ENCODE peak calls at places on chromosome 11, in six cellular contexts. V, A, O, U, Q and R are unnamed samples.

GRCh38 chr11:2932850-2933251 is 3.6 kb upstream of the PHLDA2 start:
- DNase-seq in V (no peak), A (peak; percentile 32), O (peak; percentile 34), U (peak; percentile 46), Q (no peak), R (no peak)

GRCh38 chr11:19018901-19019300 is 41.6 kb downstream of the MRGPRX2 start:
- DNase-seq in V (no peak), A (no peak), O (no peak), U (no peak), Q (peak; percentile 31), R (no peak)

GRCh38 chr11:126637800-126638175 is 282.3 kb downstream of the ST3GAL4 start:
- DNase-seq in V (no peak), A (peak; percentile 87), O (peak; percentile 89), U (peak; percentile 94), Q (no peak), R (peak; percentile 89)

GRCh38 chr11:95119361-95120060 is 29.9 kb downstream of the ENDOD1 start:
- DNase-seq in V (no peak), A (no peak), O (no peak), U (no peak), Q (no peak), R (no peak)

GRCh38 chr11:118028626-118029025 is 42.4 kb downstream of the IL10RA start:
- DNase-seq in V (no peak), A (no peak), O (no peak), U (no peak), Q (no peak), R (no peak)

GRCh38 chr11:24400059-24400665 is 96.7 kb upstream of the LUZP2 start:
- DNase-seq in V (no peak), A (no peak), O (no peak), U (no peak), Q (no peak), R (no peak)

GRCh38 chr11:12215192-12215591 is 104.8 kb downstream of the MICAL2 start:
- DNase-seq in V (no peak), A (no peak), O (no peak), U (no peak), Q (no peak), R (no peak)

GRCh38 chr11:134332189-134332631 is 422 bp downstream of the GLB1L2 start:
- DNase-seq in V (no peak), A (no peak), O (no peak), U (no peak), Q (peak; percentile 57), R (no peak)

GRCh38 chr11:8313504-8314090 is 49.9 kb upstream of the LMO1 start:
- DNase-seq in V (no peak), A (no peak), O (no peak), U (no peak), Q (no peak), R (no peak)

GRCh38 chr11:80144932-80145612 is 704.2 kb upstream of the TENM4 start:
- DNase-seq in V (no peak), A (no peak), O (no peak), U (no peak), Q (no peak), R (no peak)

GRCh38 chr11:15699978-15700377 is 585.3 kb downstream of the INSC start:
- DNase-seq in V (no peak), A (no peak), O (no peak), U (no peak), Q (no peak), R (no peak)

GRCh38 chr11:126345759-126346585 is 9.5 kb upstream of the ST3GAL4 start:
- DNase-seq in V (no peak), A (peak; percentile 75), O (peak; percentile 97), U (peak; percentile 75), Q (no peak), R (no peak)